ENCODE peak calls at places on chromosomes 11 and 22, in five cellular contexts. N is AG04450, J is ACHN, T is substantia nigra, Y is M059J. D is an unnamed sample.

GRCh38 chr11:14422814-14423182 is 63.8 kb upstream of the RRAS2 start:
- DNase-seq in N (no peak), J (peak), T (no peak), Y (peak), D (no peak)

GRCh38 chr11:33371049-33371448 is 113.9 kb downstream of the HIPK3 start:
- DNase-seq in N (no peak), J (no peak), T (no peak), Y (no peak), D (no peak)

GRCh38 chr11:131683131-131683530 is 312.7 kb downstream of the NTM start:
- DNase-seq in N (no peak), J (no peak), T (no peak), Y (no peak), D (no peak)

GRCh38 chr11:126720539-126721235 is 279.9 kb downstream of the KIRREL3 start:
- DNase-seq in N (no peak), J (no peak), T (no peak), Y (no peak), D (no peak)

GRCh38 chr11:68297812-68298658 is 14.4 kb upstream of the LRP5 start:
- DNase-seq in N (peak), J (peak), T (peak), Y (peak), D (peak)

GRCh38 chr11:86591631-86592030 is 80.8 kb downstream of the ME3 start:
- DNase-seq in N (no peak), J (no peak), T (no peak), Y (no peak), D (no peak)

GRCh38 chr22:46738961-46739870 is 1.2 kb upstream of the CERK start:
- DNase-seq in N (no peak), J (peak), T (no peak), Y (peak), D (peak)

GRCh38 chr11:12997168-12997567 is 11.9 kb upstream of the RASSF10 start:
- DNase-seq in N (no peak), J (no peak), T (no peak), Y (no peak), D (no peak)

GRCh38 chr22:42862045-42862734 is 5.1 kb upstream of the ARFGAP3 start:
- DNase-seq in N (peak), J (no peak), T (no peak), Y (peak), D (peak)

GRCh38 chr22:37148031-37148651 is 1.6 kb downstream of the IL2RB start:
- DNase-seq in N (no peak), J (no peak), T (no peak), Y (no peak), D (no peak)

GRCh38 chr22:47612136-47612910 is 849.9 kb downstream of the TBC1D22A start:
- DNase-seq in N (no peak), J (no peak), T (no peak), Y (no peak), D (no peak)

GRCh38 chr22:36136475-36136874 is 24.1 kb downstream of the APOL3 start:
- DNase-seq in N (peak), J (peak), T (no peak), Y (peak), D (no peak)

GRCh38 chr11:75921808-75922207 is 106.8 kb downstream of the UVRAG start:
- DNase-seq in N (no peak), J (no peak), T (no peak), Y (no peak), D (no peak)

GRCh38 chr11:63537293-63538101 is 889 bp downstream of the PLAAT4 start:
- DNase-seq in N (no peak), J (peak), T (no peak), Y (peak), D (no peak)

GRCh38 chr11:134864233-134864967 is 452.4 kb upstream of the B3GAT1 start:
- DNase-seq in N (no peak), J (no peak), T (no peak), Y (no peak), D (no peak)

GRCh38 chr22:46052801-46053562 is 76.0 kb upstream of the WNT7B start:
- DNase-seq in N (no peak), J (peak), T (no peak), Y (peak), D (peak)

GRCh38 chr11:63937713-63938480 is 905 bp upstream of the NAA40 start:
- DNase-seq in N (no peak), J (no peak), T (no peak), Y (no peak), D (no peak)

GRCh38 chr22:28769394-28770085 is 3.0 kb upstream of the CCDC117 start:
- DNase-seq in N (no peak), J (no peak), T (no peak), Y (no peak), D (no peak)

GRCh38 chr22:17597217-17597616 is 31.3 kb downstream of the ATP6V1E1 start:
- DNase-seq in N (no peak), J (no peak), T (no peak), Y (no peak), D (no peak)

GRCh38 chr22:20084547-20085413 is 4.7 kb downstream of the DGCR8 start:
- DNase-seq in N (no peak), J (peak), T (no peak), Y (no peak), D (no peak)

GRCh38 chr11:45473491-45473890 is 187.3 kb upstream of the SYT13 start:
- DNase-seq in N (no peak), J (no peak), T (no peak), Y (no peak), D (no peak)

GRCh38 chr22:40251106-40251505 is 73.4 kb downstream of the TNRC6B start:
- DNase-seq in N (no peak), J (no peak), T (no peak), Y (no peak), D (no peak)